ENCODE peak calls at places on chromosome 9, in seven cellular contexts. One of them, this sample, is unnamed.

GRCh38 chr9:136157477-136158265 is 39.0 kb upstream of the TMEM250 start:
- DNase-seq in LHCN-M2: no peak
- DNase-seq in skeletal muscle cell: no peak
- DNase-seq in upper lobe of right lung: no peak
- DNase-seq in Calu3: no peak
- DNase-seq in lung microvascular endothelial cell: peak; percentile 63
- DNase-seq in effector CD8-positive, alpha-beta T cell: no peak
- DNase-seq in this sample: no peak

GRCh38 chr9:16247188-16247875 is 623.1 kb downstream of the BNC2 start:
- DNase-seq in LHCN-M2: peak; percentile 74
- DNase-seq in skeletal muscle cell: no peak
- DNase-seq in upper lobe of right lung: no peak
- DNase-seq in Calu3: no peak
- DNase-seq in lung microvascular endothelial cell: peak; percentile 20
- DNase-seq in effector CD8-positive, alpha-beta T cell: no peak
- DNase-seq in this sample: peak; percentile 73

GRCh38 chr9:88803551-88804288 is 187.5 kb upstream of the S1PR3 start:
- DNase-seq in LHCN-M2: peak; percentile 32
- DNase-seq in skeletal muscle cell: no peak
- DNase-seq in upper lobe of right lung: no peak
- DNase-seq in Calu3: peak; percentile 4
- DNase-seq in lung microvascular endothelial cell: no peak
- DNase-seq in effector CD8-positive, alpha-beta T cell: no peak
- DNase-seq in this sample: no peak

GRCh38 chr9:92762781-92763708 is 1.6 kb downstream of the BICD2 start:
- DNase-seq in LHCN-M2: no peak
- DNase-seq in skeletal muscle cell: no peak
- DNase-seq in upper lobe of right lung: no peak
- DNase-seq in Calu3: no peak
- DNase-seq in lung microvascular endothelial cell: no peak
- DNase-seq in effector CD8-positive, alpha-beta T cell: no peak
- DNase-seq in this sample: no peak

GRCh38 chr9:72149231-72149975 is at the start of gene GDA:
- DNase-seq in LHCN-M2: no peak
- DNase-seq in skeletal muscle cell: no peak
- DNase-seq in upper lobe of right lung: no peak
- DNase-seq in Calu3: peak; percentile 66
- DNase-seq in lung microvascular endothelial cell: no peak
- DNase-seq in effector CD8-positive, alpha-beta T cell: no peak
- DNase-seq in this sample: no peak

GRCh38 chr9:94767331-94768099 is 41.0 kb downstream of the AOPEP start:
- DNase-seq in LHCN-M2: no peak
- DNase-seq in skeletal muscle cell: no peak
- DNase-seq in upper lobe of right lung: no peak
- DNase-seq in Calu3: no peak
- DNase-seq in lung microvascular endothelial cell: peak; percentile 46
- DNase-seq in effector CD8-positive, alpha-beta T cell: no peak
- DNase-seq in this sample: no peak

GRCh38 chr9:99264070-99264469 is 42.0 kb downstream of the SEC61B start:
- DNase-seq in LHCN-M2: no peak
- DNase-seq in skeletal muscle cell: no peak
- DNase-seq in upper lobe of right lung: no peak
- DNase-seq in Calu3: no peak
- DNase-seq in lung microvascular endothelial cell: peak; percentile 38
- DNase-seq in effector CD8-positive, alpha-beta T cell: no peak
- DNase-seq in this sample: no peak

GRCh38 chr9:87336914-87337333 is 160.7 kb upstream of the DAPK1 start:
- DNase-seq in LHCN-M2: peak; percentile 79
- DNase-seq in skeletal muscle cell: peak; percentile 54
- DNase-seq in upper lobe of right lung: no peak
- DNase-seq in Calu3: peak; percentile 51
- DNase-seq in lung microvascular endothelial cell: peak; percentile 81
- DNase-seq in effector CD8-positive, alpha-beta T cell: no peak
- DNase-seq in this sample: no peak

GRCh38 chr9:127707766-127708165 is 978 bp downstream of the CFAP157 start:
- DNase-seq in LHCN-M2: no peak
- DNase-seq in skeletal muscle cell: no peak
- DNase-seq in upper lobe of right lung: no peak
- DNase-seq in Calu3: no peak
- DNase-seq in lung microvascular endothelial cell: no peak
- DNase-seq in effector CD8-positive, alpha-beta T cell: no peak
- DNase-seq in this sample: no peak

This sample was measured in GM04503.